ENCODE peak calls at places on chromosomes 4 and X, in four cellular contexts. K, W, R and V are unnamed samples.
A peak's percentile ranks its signal among the peaks of the same experiment; 100 is the strongest.

GRCh38 chrX:102126863-102127262 is 1.4 kb downstream of the TCEAL2 start:
- DNase-seq in K (no peak), W (no peak), R (no peak), V (no peak)

GRCh38 chr4:126794363-126794762 is 838.4 kb upstream of the INTU start:
- DNase-seq in K (no peak), W (no peak), R (no peak), V (no peak)

GRCh38 chr4:183468210-183469095 is 24.0 kb downstream of the CDKN2AIP start:
- DNase-seq in K (no peak), W (no peak), R (no peak), V (no peak)

GRCh38 chr4:102625232-102625930 is 124.2 kb downstream of the NFKB1 start:
- DNase-seq in K (no peak), W (peak; percentile 50), R (no peak), V (peak; percentile 50)

GRCh38 chrX:136268051-136269048 is 17.1 kb upstream of the MAP7D3 start:
- DNase-seq in K (peak; percentile 51), W (peak; percentile 39), R (no peak), V (peak; percentile 29)

GRCh38 chrX:1393871-1394615 is 2.1 kb upstream of the SLC25A6 start:
- DNase-seq in K (no peak), W (no peak), R (no peak), V (no peak)

GRCh38 chrX:45774961-45775360 is 574.3 kb upstream of the DIPK2B start:
- DNase-seq in K (no peak), W (no peak), R (peak; percentile 66), V (no peak)

GRCh38 chr4:3358660-3359059 is 65.8 kb downstream of the RGS12 start:
- DNase-seq in K (no peak), W (no peak), R (no peak), V (no peak)

GRCh38 chr4:38381788-38382187 is 282.2 kb upstream of the KLF3 start:
- DNase-seq in K (no peak), W (no peak), R (no peak), V (no peak)

GRCh38 chrX:10508891-10509290 is 111.5 kb downstream of the MID1 start:
- DNase-seq in K (no peak), W (no peak), R (no peak), V (no peak)

GRCh38 chrX:43949669-43950068 is 23.5 kb downstream of the NDP start:
- DNase-seq in K (no peak), W (peak; percentile 67), R (no peak), V (peak; percentile 78)

GRCh38 chrX:150980186-150980585 is 2.9 kb upstream of the HMGB3 start:
- DNase-seq in K (no peak), W (no peak), R (no peak), V (no peak)

GRCh38 chr4:102623622-102624021 is 122.5 kb downstream of the NFKB1 start:
- DNase-seq in K (no peak), W (peak; percentile 51), R (no peak), V (peak; percentile 53)

GRCh38 chrX:36957425-36958328 is 50.5 kb upstream of the FAM47C start:
- DNase-seq in K (no peak), W (peak; percentile 79), R (no peak), V (no peak)

GRCh38 chrX:69556094-69557011 is 52.2 kb downstream of the NALF2 start:
- DNase-seq in K (peak; percentile 11), W (peak; percentile 72), R (no peak), V (no peak)

GRCh38 chr4:81351653-81352455 is 119.9 kb downstream of the RASGEF1B start:
- DNase-seq in K (peak; percentile 59), W (peak; percentile 80), R (no peak), V (peak; percentile 83)

GRCh38 chr4:106502106-106502699 is 133.6 kb upstream of the GIMD1 start:
- DNase-seq in K (peak; percentile 24), W (peak; percentile 77), R (no peak), V (peak; percentile 84)

GRCh38 chr4:169791064-169791463 is 33.3 kb upstream of the HPF1 start:
- DNase-seq in K (no peak), W (no peak), R (no peak), V (no peak)

GRCh38 chr4:173505924-173506779 is 23.9 kb downstream of the HAND2 start:
- DNase-seq in K (peak; percentile 48), W (peak; percentile 77), R (no peak), V (peak; percentile 87)

GRCh38 chrX:35773958-35774564 is 24.1 kb upstream of the MAGEB16 start:
- DNase-seq in K (no peak), W (no peak), R (no peak), V (no peak)

GRCh38 chr4:172982151-172982590 is 186.4 kb upstream of the GALNT7 start:
- DNase-seq in K (no peak), W (no peak), R (peak; percentile 73), V (no peak)

GRCh38 chrX:92213781-92214180 is 434.6 kb downstream of the PCDH11X start:
- DNase-seq in K (no peak), W (no peak), R (no peak), V (no peak)

GRCh38 chr4:153555730-153556440 is 89.7 kb downstream of the TMEM131L start:
- DNase-seq in K (no peak), W (peak; percentile 86), R (no peak), V (no peak)

GRCh38 chrX:111874241-111874640 is 1.7 kb upstream of the TRPC5OS start:
- DNase-seq in K (no peak), W (no peak), R (no peak), V (peak; percentile 24)

GRCh38 chr4:171849823-171850222 is 36.6 kb downstream of the GALNTL6 start:
- DNase-seq in K (no peak), W (no peak), R (no peak), V (no peak)

GRCh38 chr4:176377705-176378302 is 58.0 kb downstream of the SPCS3 start:
- DNase-seq in K (no peak), W (peak; percentile 8), R (no peak), V (no peak)

GRCh38 chr4:173014113-173014558 is 154.5 kb upstream of the GALNT7 start:
- DNase-seq in K (no peak), W (peak; percentile 37), R (no peak), V (peak; percentile 59)

GRCh38 chrX:153642655-153643430 is 4.2 kb upstream of the DUSP9 start:
- DNase-seq in K (no peak), W (no peak), R (no peak), V (peak; percentile 19)

GRCh38 chr4:153143527-153144348 is 60.5 kb upstream of the TRIM2 start:
- DNase-seq in K (no peak), W (peak; percentile 50), R (no peak), V (peak; percentile 69)

GRCh38 chrX:896256-896655 is 265.7 kb downstream of the SHOX start:
- DNase-seq in K (no peak), W (no peak), R (no peak), V (no peak)

GRCh38 chr4:4852591-4853362 is 6.7 kb upstream of the MSX1 start:
- DNase-seq in K (peak; percentile 44), W (no peak), R (no peak), V (no peak)

GRCh38 chr4:4853371-4853823 is 6.1 kb upstream of the MSX1 start:
- DNase-seq in K (no peak), W (no peak), R (no peak), V (no peak)

GRCh38 chr4:4855293-4856070 is 4.0 kb upstream of the MSX1 start:
- DNase-seq in K (no peak), W (no peak), R (no peak), V (no peak)

GRCh38 chr4:4854649-4855292 is 4.7 kb upstream of the MSX1 start:
- DNase-seq in K (no peak), W (no peak), R (no peak), V (no peak)

GRCh38 chr4:4853921-4854648 is 5.4 kb upstream of the MSX1 start:
- DNase-seq in K (no peak), W (no peak), R (no peak), V (no peak)
- H3K27me3 ChIP-seq in K (peaks cover 69% of the 10 kb centered on the region), W (peaks cover 89% of the 10 kb centered on the region), R (peaks cover 7% of the 10 kb centered on the region), V (peaks cover 33% of the 10 kb centered on the region)

DNA sequence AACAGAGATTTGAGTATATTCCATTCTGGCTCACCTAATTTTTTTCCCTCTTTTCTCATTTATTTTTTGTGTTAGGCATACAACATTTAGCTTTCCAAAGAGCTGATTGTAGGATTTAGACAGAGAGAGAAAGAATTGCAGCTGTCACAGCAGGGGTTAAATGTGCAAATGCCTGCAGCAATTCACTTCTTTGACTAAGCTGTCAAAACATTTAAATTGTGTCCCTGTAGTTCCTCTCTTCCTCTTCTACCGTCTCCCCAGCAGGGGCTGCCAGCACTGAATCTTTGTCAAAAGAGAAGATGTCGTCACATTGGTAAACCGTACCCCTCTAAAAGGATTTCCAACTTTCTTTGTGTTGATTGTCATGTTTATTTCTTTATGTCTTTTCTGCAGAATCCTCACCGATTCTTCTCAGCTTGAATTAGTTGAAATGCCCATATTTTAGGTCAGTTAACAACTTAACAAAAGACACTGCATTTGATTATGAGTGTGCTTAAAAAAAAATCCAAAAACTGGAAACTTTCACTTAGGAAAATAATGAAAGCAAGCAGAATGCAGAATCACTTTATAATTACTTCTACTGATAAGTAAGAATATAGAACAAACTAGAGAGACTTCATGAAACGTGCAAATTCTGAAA is 111.1 kb upstream of the PTPN13 start:
- DNase-seq in K (no peak), W (peak; percentile 37), R (no peak), V (no peak)
- TF ChIP-seq CTCF in K (no peak), W (peak; percentile 35), R (peak; percentile 18), V (no peak)

DNA sequence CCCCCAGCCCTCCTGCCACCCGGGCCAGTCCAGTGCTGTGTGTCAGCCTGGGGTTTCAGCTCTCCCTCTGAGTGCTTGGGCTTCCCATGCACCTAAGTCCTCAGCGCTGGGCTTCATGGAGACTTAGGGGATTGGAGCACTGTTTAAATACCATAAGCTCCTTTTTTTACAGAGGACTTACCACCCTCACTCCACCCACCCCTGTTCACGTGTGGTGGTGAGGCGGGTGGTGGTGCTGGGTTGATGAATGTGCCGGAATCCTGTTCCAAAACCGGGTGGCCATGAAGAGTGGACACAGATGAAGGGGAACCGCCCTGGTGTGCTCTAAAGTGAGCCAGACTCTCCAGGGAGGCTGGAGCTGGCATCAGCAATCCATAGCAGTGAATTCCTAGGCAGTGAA is 66.8 kb downstream of the PSAPL1 start:
- DNase-seq in K (no peak), W (no peak), R (no peak), V (peak; percentile 67)
- H3K27me3 ChIP-seq in K (peaks cover 48% of the 10 kb centered on the region), W (no peaks in the 10 kb centered on the region), R (peaks cover 21% of the 10 kb centered on the region), V (no peaks in the 10 kb centered on the region)

GRCh38 chr4:119032921-119033685 is 102.5 kb upstream of the MYOZ2 start:
- DNase-seq in K (no peak), W (no peak), R (no peak), V (no peak)

GRCh38 chr4:119035941-119036737 is 99.5 kb upstream of the MYOZ2 start:
- DNase-seq in K (no peak), W (no peak), R (no peak), V (no peak)

GRCh38 chr4:119037709-119038463 is 97.7 kb upstream of the MYOZ2 start:
- DNase-seq in K (no peak), W (no peak), R (no peak), V (no peak)

GRCh38 chr4:119031218-119031617 is 104.4 kb upstream of the MYOZ2 start:
- DNase-seq in K (no peak), W (no peak), R (no peak), V (no peak)

DNA sequence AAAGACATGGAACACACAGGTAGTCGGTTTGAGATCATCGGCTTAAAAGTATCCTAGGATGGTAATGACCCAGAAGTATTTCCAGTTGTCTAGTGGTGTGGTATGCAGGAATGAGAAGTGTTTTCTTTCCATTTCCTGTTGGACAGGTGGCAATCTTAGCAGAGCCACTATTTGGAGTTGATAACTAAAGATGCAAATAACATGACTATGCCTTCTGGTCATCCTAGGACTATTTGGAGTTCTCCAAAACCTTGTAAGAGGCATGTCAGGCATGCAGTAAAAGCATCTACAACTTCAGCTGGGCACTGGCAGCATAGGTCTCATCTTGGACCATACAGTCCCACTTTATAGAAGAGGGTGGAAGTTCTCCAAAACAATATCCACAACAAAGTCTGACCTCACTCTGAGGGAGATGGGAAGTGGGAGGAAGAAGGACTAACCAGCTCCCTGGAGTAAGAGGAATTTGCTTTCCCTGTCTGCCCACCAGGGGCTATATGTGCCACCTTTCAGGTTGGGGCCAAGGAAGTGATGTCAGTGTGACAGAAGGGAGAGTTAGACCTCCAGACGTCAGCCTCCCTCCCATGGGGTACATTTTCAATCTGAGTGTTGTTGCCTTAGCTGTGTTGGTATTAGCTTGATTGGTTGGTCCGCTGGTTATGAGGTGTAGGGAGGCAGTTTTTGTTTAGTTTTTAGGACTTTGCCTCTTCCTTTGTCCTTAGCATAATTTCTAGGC is 101.2 kb upstream of the MYOZ2 start:
- DNase-seq in K (no peak), W (no peak), R (no peak), V (no peak)
- TF ChIP-seq CTCF in K (no peak), W (no peak), R (no peak), V (peak; percentile 19)